ENCODE peak calls at places on chromosomes 12 and 14, in five cellular contexts. Z, R, P, B and M are unnamed samples.

GRCh38 chr14:69620211-69620611 is 8.8 kb downstream of the SUSD6 start:
- DNase-seq in Z (peak), R (no peak), P (no peak), B (no peak), M (no peak)

GRCh38 chr12:26128180-26128579 is 3.3 kb upstream of the BHLHE41 start:
- DNase-seq in Z (no peak), R (no peak), P (no peak), B (no peak), M (no peak)

GRCh38 chr14:63960926-63961567 is 108.2 kb downstream of the SYNE2 start:
- DNase-seq in Z (no peak), R (no peak), P (peak), B (peak), M (no peak)

GRCh38 chr14:77979666-77980351 is 179.9 kb downstream of the ADCK1 start:
- DNase-seq in Z (peak), R (no peak), P (no peak), B (no peak), M (no peak)

GRCh38 chr12:110002691-110003515 is 3.7 kb downstream of the ANKRD13A start:
- DNase-seq in Z (no peak), R (no peak), P (no peak), B (no peak), M (no peak)

GRCh38 chr12:94873368-94874085 is 130.0 kb downstream of the NDUFA12 start:
- DNase-seq in Z (no peak), R (peak), P (no peak), B (no peak), M (peak)

GRCh38 chr12:64779349-64779974 is 20.3 kb upstream of the GNS start:
- DNase-seq in Z (no peak), R (no peak), P (no peak), B (no peak), M (no peak)

GRCh38 chr12:4041191-4041885 is 168.1 kb upstream of the PARP11 start:
- DNase-seq in Z (no peak), R (no peak), P (no peak), B (no peak), M (no peak)

GRCh38 chr14:101124860-101125259 is 221.3 kb upstream of the RTL1 start:
- DNase-seq in Z (no peak), R (no peak), P (no peak), B (no peak), M (no peak)

GRCh38 chr14:60348211-60348610 is 99.2 kb downstream of the PPM1A start:
- DNase-seq in Z (no peak), R (no peak), P (no peak), B (no peak), M (no peak)

GRCh38 chr14:53538316-53538851 is 385.3 kb upstream of the DDHD1 start:
- DNase-seq in Z (no peak), R (no peak), P (no peak), B (no peak), M (no peak)

GRCh38 chr14:71532349-71532748 is 399.9 kb upstream of the RGS6 start:
- DNase-seq in Z (no peak), R (no peak), P (no peak), B (peak), M (no peak)

GRCh38 chr12:27488479-27488878 is 35.5 kb upstream of the PPFIBP1 start:
- DNase-seq in Z (peak), R (no peak), P (peak), B (peak), M (no peak)
- TF ChIP-seq CTCF in Z (no peak), R (no peak), P (peak), B (no peak), M (no peak)

DNA sequence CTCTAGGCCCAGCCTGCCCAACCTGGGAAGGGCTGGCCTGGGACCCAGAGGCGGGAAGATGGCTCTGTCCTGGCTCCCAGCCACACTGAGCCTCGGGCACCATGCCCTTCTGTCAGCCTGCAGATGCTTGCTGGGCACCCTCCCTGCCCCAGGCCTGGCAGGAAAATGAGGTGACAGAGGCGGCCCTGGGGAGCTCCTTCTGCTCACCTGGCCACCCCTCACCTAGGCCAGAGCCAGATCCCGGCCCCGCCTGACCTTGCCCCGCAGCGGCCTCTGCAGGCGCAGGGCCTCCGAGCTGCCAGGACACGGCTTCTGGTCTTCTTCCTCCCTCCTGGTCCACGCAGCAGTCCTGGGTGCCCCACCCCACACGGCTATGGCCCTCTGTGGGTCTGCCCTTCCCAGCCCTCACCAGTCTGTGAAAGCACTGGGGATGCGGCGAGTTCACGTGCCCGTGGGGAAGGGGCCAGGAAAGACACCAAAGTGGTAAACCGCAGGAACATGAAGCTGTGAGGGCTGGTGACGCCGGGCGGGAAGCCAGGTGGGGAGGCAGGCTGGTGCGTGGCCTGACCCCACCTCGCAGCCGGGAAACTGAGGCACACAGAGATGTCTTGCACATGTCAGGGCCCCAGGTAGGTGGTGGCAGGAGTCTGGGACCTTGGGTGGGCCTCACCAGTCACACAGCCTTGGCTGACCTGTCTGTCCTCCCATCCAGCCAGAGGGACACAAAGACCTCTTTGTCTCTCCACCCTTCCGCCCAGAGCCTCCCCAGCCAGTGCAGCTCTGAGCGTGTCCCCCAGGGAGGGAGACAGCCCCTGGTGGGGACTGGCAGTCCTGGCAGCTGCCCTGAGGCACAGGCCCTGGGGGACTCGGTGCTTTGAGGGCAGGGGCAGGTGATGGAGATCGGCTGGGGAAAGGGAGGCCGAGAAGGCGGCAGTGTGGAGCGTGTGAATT is 12.8 kb downstream of the BAG5 start:
- DNase-seq in Z (no peak), R (no peak), P (no peak), B (no peak), M (no peak)
- TF ChIP-seq CTCF in Z (no peak), R (no peak), P (no peak), B (no peak), M (no peak)

GRCh38 chr14:61649283-61649682 is 46.0 kb upstream of the HIF1A start:
- DNase-seq in Z (no peak), R (no peak), P (no peak), B (no peak), M (no peak)
- TF ChIP-seq CTCF in Z (no peak), R (no peak), P (no peak), B (no peak), M (no peak)

GRCh38 chr14:92887157-92887556 is 35.8 kb upstream of the CHGA start:
- DNase-seq in Z (no peak), R (no peak), P (no peak), B (no peak), M (no peak)

GRCh38 chr14:92888896-92889295 is 34.1 kb upstream of the CHGA start:
- DNase-seq in Z (no peak), R (no peak), P (no peak), B (no peak), M (no peak)

GRCh38 chr14:92885279-92886061 is 37.5 kb upstream of the CHGA start:
- DNase-seq in Z (no peak), R (no peak), P (no peak), B (no peak), M (no peak)

GRCh38 chr14:92884410-92884809 is 38.5 kb upstream of the CHGA start:
- DNase-seq in Z (no peak), R (no peak), P (no peak), B (no peak), M (no peak)

DNA sequence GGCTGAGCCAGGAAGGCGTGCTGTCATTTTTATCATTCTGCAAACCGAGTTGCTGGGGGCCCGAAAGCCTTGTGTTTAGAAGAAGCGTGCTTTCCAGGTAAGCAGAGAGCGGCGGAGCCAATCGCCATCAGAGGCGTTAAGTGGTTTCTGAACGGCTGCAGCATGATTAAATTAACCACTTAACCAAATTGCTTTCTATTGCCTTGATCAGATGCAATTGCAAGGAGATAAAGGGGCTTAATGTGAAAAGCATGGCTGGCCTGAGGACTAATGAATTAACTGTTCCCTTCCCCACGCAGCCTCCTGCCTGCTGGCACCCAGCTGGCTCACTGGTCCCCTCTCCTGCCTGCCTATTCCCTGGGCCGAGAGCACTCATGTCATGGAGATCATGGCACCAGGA is 36.6 kb upstream of the CHGA start:
- DNase-seq in Z (no peak), R (no peak), P (no peak), B (no peak), M (no peak)
- TF ChIP-seq CTCF in Z (no peak), R (no peak), P (no peak), B (no peak), M (no peak)

GRCh38 chr14:32913725-32914124 is 25.0 kb upstream of the NPAS3 start:
- DNase-seq in Z (no peak), R (no peak), P (peak), B (peak), M (no peak)
- TF ChIP-seq CTCF in Z (no peak), R (no peak), P (peak), B (peak), M (no peak)

DNA sequence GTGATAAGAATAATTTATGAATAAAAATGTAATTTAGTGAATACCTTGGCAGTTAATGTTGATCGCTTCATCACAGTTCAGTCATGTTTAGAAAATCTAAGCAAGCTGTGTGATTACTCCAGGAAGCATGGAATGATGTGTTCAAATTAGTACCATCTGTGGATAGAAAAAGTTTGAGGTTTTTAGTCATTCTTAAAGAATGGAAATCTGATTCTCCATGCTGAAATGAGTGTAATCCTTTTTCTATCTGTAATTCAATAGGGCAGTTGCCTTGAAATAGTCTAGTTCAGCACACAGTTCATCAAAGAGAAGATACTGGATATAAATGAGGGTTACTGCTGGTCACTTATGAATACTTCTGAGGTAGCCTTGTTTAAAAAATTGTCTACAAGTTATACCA is 127.2 kb upstream of the MYF6 start:
- DNase-seq in Z (no peak), R (no peak), P (peak), B (peak), M (no peak)
- TF ChIP-seq CTCF in Z (no peak), R (no peak), P (no peak), B (no peak), M (no peak)

DNA sequence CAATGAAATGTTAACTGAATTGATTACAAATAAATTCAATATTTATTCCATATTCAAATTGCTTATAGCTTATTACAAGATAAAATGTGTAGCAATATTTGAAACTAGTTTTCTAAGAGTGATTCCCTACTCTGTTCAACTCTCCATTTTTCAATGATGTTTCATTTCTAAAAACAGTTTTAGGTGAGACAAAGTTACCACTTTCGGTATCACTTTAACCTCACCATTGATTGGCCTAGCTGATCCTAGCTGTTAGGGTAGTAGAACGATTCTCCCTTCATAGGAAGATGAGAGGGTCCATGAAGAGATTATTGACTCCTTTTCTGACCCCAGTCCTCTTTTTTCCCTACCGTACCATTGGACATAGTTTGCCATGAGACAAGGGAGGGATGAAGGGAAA is 373.3 kb downstream of the PRKD1 start:
- DNase-seq in Z (no peak), R (no peak), P (no peak), B (no peak), M (no peak)
- TF ChIP-seq CTCF in Z (no peak), R (no peak), P (no peak), B (no peak), M (no peak)

DNA sequence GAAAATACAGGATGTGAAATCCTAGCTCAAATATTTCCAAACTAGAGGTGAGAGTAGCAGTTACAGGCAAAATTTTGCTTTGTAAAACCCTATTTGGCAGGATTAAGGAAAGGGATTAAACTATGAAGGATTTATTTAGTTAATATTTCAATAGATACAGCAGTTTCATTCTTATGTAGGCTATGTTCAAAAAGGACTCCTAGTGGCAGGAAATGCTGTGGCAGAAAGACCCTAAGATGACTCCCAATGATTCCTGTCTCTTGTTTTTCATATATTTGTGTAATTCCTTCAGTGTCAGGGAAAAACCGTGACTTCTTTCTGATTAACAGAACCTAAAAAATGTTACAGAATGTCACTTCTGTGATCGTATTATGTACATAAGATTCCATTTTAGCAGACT is 299.5 kb upstream of the RPL10L start:
- DNase-seq in Z (no peak), R (no peak), P (no peak), B (no peak), M (no peak)
- TF ChIP-seq CTCF in Z (no peak), R (no peak), P (no peak), B (no peak), M (no peak)

DNA sequence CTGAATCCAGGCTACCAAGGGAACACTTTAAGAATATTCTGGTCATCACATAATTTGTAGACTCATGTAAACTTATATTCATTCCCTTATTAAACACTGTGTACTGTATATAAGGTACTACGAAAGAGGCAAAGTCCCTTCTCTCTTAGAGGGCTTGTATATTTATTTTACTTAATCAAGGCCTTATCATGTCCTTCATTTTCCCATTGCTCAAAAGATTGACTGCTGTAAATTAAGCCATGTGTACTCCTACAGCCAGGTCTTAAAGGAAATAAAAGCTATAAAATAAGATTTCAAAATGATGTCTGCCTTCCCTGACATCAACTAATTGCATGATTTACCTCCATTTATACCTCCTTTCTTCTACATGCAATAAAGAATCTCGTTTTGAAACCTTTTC is 5.0 kb downstream of the DENND5B start:
- DNase-seq in Z (no peak), R (no peak), P (no peak), B (no peak), M (no peak)
- TF ChIP-seq CTCF in Z (no peak), R (no peak), P (no peak), B (no peak), M (no peak)